ENCODE peak calls at places on chromosomes 11 and 22, in nine cellular contexts. O is neural progenitor cell, S is hepatocyte, G is GM23248, X is PC-3, V is HCT116, F is SK-N-SH, C is GM23338, U is MM.1S. B is an unnamed sample.

GRCh38 chr11:78808903-78809302 is 234.2 kb upstream of the NARS2 start:
- DNase-seq in O (no peak), S (no peak), G (no peak), X (peak), V (no peak), F (no peak), C (no peak), U (peak), B (no peak)

GRCh38 chr22:49368976-49369725 is 458.5 kb downstream of the BRD1 start:
- DNase-seq in O (no peak), S (peak), G (no peak), X (no peak), V (no peak), F (peak), C (no peak), U (no peak), B (no peak)

GRCh38 chr11:131136476-131136875 is 220.2 kb upstream of the SNX19 start:
- DNase-seq in O (no peak), S (no peak), G (peak), X (peak), V (no peak), F (no peak), C (no peak), U (no peak), B (no peak)

GRCh38 chr11:77107950-77108349 is 5.3 kb downstream of the OMP start:
- DNase-seq in O (no peak), S (peak), G (peak), X (peak), V (peak), F (no peak), C (no peak), U (no peak), B (no peak)

GRCh38 chr11:96303067-96303466 is 39.9 kb downstream of the MAML2 start:
- DNase-seq in O (no peak), S (peak), G (peak), X (peak), V (no peak), F (no peak), C (no peak), U (no peak), B (no peak)

GRCh38 chr11:130163346-130164220 is 4.0 kb downstream of the ST14 start:
- DNase-seq in O (no peak), S (no peak), G (no peak), X (peak), V (no peak), F (no peak), C (no peak), U (no peak), B (peak)

GRCh38 chr22:44341431-44342346 is 28.9 kb upstream of the SHISAL1 start:
- DNase-seq in O (peak), S (peak), G (peak), X (no peak), V (no peak), F (peak), C (no peak), U (no peak), B (no peak)

GRCh38 chr11:31987118-31988005 is 103.5 kb upstream of the RCN1 start:
- DNase-seq in O (peak), S (peak), G (peak), X (no peak), V (no peak), F (peak), C (peak), U (no peak), B (no peak)

GRCh38 chr11:10349806-10350205 is 44.9 kb downstream of the ADM start:
- DNase-seq in O (no peak), S (no peak), G (no peak), X (no peak), V (no peak), F (no peak), C (no peak), U (no peak), B (no peak)

GRCh38 chr11:103851166-103851651 is 185.2 kb upstream of the DDI1 start:
- DNase-seq in O (no peak), S (no peak), G (peak), X (no peak), V (no peak), F (no peak), C (no peak), U (no peak), B (no peak)

GRCh38 chr11:75311858-75312288 is 39.6 kb downstream of the ARRB1 start:
- DNase-seq in O (no peak), S (peak), G (peak), X (no peak), V (no peak), F (peak), C (no peak), U (no peak), B (no peak)

GRCh38 chr11:130827697-130828377 is 88.4 kb downstream of the SNX19 start:
- DNase-seq in O (peak), S (peak), G (peak), X (peak), V (peak), F (peak), C (peak), U (peak), B (no peak)

GRCh38 chr11:93720522-93720921 is 20.8 kb downstream of the TAF1D start:
- DNase-seq in O (no peak), S (no peak), G (no peak), X (no peak), V (no peak), F (no peak), C (no peak), U (no peak), B (no peak)

GRCh38 chr11:43830928-43831440 is 49.6 kb upstream of the ALKBH3 start:
- DNase-seq in O (no peak), S (peak), G (peak), X (peak), V (peak), F (no peak), C (no peak), U (no peak), B (no peak)

GRCh38 chr11:34308049-34308692 is 49.6 kb downstream of the ABTB2 start:
- DNase-seq in O (no peak), S (no peak), G (peak), X (peak), V (peak), F (no peak), C (no peak), U (no peak), B (no peak)

GRCh38 chr11:66242085-66242765 is 26.2 kb upstream of the RAB1B start:
- DNase-seq in O (no peak), S (no peak), G (no peak), X (no peak), V (no peak), F (no peak), C (no peak), U (no peak), B (no peak)

GRCh38 chr11:60469723-60470122 is 14.1 kb downstream of the MS4A1 start:
- DNase-seq in O (no peak), S (no peak), G (no peak), X (peak), V (no peak), F (no peak), C (no peak), U (no peak), B (peak)
- H3K27ac ChIP-seq in O (no peak), S (no peak), G (no peak), X (no peak), V (no peak), F (no peak), C (no peak), U (no peak), B (peak)

GRCh38 chr11:114344494-114344893 is 48.3 kb downstream of the NNMT start:
- DNase-seq in O (no peak), S (no peak), G (no peak), X (no peak), V (no peak), F (no peak), C (no peak), U (peak), B (no peak)

GRCh38 chr11:114343493-114343892 is 47.3 kb downstream of the NNMT start:
- DNase-seq in O (no peak), S (no peak), G (no peak), X (no peak), V (no peak), F (no peak), C (no peak), U (no peak), B (no peak)

GRCh38 chr11:114343020-114343419 is 46.8 kb downstream of the NNMT start:
- DNase-seq in O (no peak), S (no peak), G (no peak), X (no peak), V (no peak), F (no peak), C (no peak), U (no peak), B (no peak)

GRCh38 chr11:114342476-114342875 is 46.3 kb downstream of the NNMT start:
- DNase-seq in O (no peak), S (no peak), G (no peak), X (no peak), V (no peak), F (no peak), C (no peak), U (peak), B (no peak)

GRCh38 chr11:114340311-114341131 is 44.3 kb downstream of the NNMT start:
- DNase-seq in O (peak), S (peak), G (peak), X (peak), V (peak), F (peak), C (peak), U (peak), B (peak)
- TF ChIP-seq EZH2phosphoT487 in O (no peak), S (no peak), G (no peak), X (no peak), V (no peak), F (no peak), C (no peak), U (no peak), B (no peak)

GRCh38 chr11:122743949-122744876 is 88.7 kb downstream of the UBASH3B start:
- DNase-seq in O (no peak), S (no peak), G (no peak), X (no peak), V (no peak), F (no peak), C (no peak), U (peak), B (peak)
- H2AFZ ChIP-seq in O (no peak), S (no peak), G (no peak), X (no peak), V (no peak), F (no peak), C (no peak), U (peak), B (peak)

GRCh38 chr11:106399624-106400023 is 322.2 kb downstream of the AASDHPPT start:
- DNase-seq in O (no peak), S (no peak), G (no peak), X (no peak), V (no peak), F (no peak), C (no peak), U (no peak), B (no peak)

GRCh38 chr11:106398396-106399074 is 321.1 kb downstream of the AASDHPPT start:
- DNase-seq in O (no peak), S (peak), G (peak), X (peak), V (no peak), F (no peak), C (no peak), U (no peak), B (no peak)

GRCh38 chr11:106395716-106396349 is 318.4 kb downstream of the AASDHPPT start:
- DNase-seq in O (no peak), S (peak), G (no peak), X (peak), V (peak), F (no peak), C (no peak), U (no peak), B (no peak)

GRCh38 chr11:106399075-106399500 is 321.6 kb downstream of the AASDHPPT start:
- DNase-seq in O (peak), S (peak), G (peak), X (peak), V (peak), F (peak), C (no peak), U (no peak), B (no peak)

GRCh38 chr11:106397787-106398355 is 320.4 kb downstream of the AASDHPPT start:
- DNase-seq in O (peak), S (no peak), G (peak), X (no peak), V (no peak), F (no peak), C (no peak), U (no peak), B (no peak)
- H3K27ac ChIP-seq in O (peak), S (peak), G (peak), X (peak), V (no peak), F (peak), C (no peak), U (no peak), B (no peak)

DNA sequence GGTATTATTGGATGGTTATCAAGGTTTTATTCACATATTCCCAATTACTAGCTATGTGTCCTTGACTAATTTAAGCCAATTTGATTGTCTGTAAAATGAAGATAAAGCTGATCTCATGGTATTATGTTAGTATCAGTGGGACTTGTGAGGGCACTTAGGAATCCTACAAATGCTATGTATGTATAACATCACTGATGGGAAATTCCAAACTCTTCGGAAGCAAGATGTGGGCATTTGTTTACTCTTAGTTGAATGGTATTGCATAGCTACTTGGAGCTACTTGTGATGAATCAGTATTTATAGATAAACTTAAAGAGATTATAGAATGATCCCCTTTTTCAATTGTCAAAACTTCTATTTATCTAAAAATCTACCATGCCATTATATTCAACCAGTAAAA is 239.9 kb downstream of the CNTN5 start:
- DNase-seq in O (no peak), S (no peak), G (no peak), X (peak), V (no peak), F (no peak), C (peak), U (no peak), B (no peak)
- TF ChIP-seq EZH2phosphoT487 in O (no peak), S (no peak), G (no peak), X (no peak), V (no peak), F (no peak), C (no peak), U (no peak), B (no peak)

GRCh38 chr22:38741166-38741565 is 14.6 kb downstream of the SUN2 start:
- DNase-seq in O (no peak), S (no peak), G (no peak), X (no peak), V (no peak), F (no peak), C (no peak), U (no peak), B (no peak)
- H2AFZ ChIP-seq in O (no peak), S (no peak), G (no peak), X (no peak), V (no peak), F (no peak), C (no peak), U (no peak), B (no peak)